ENCODE peak calls at places on chromosomes 2 and 18, in five cellular contexts. P is IMR-90, S is brain microvascular endothelial cell, O is upper lobe of right lung, C is body of pancreas. Q is an unnamed sample. For H3K36me3, the result is how much of the 10 kb centered on the place peaks cover.

GRCh38 chr2:160687629-160688028 is 194.0 kb upstream of the RBMS1 start:
- DNase-seq in P (no peak), C (no peak), O (no peak), S (no peak), Q (no peak)

GRCh38 chr2:222708274-222708710 is 36.8 kb downstream of the MOGAT1 start:
- DNase-seq in S (peak), O (peak), P (peak), C (peak), Q (peak)

GRCh38 chr2:224242543-224242942 is 159.4 kb downstream of the FAM124B start:
- DNase-seq in O (no peak), C (no peak), S (no peak), P (peak), Q (no peak)

GRCh38 chr2:190529486-190530104 is 4.9 kb downstream of the NEMP2 start:
- DNase-seq in S (no peak), P (peak), C (no peak), O (no peak), Q (no peak)

GRCh38 chr2:208101716-208102631 is 22.4 kb downstream of the CRYGD start:
- DNase-seq in P (peak), C (no peak), S (peak), O (no peak), Q (no peak)

GRCh38 chr18:75089748-75090327 is 119.1 kb downstream of the PTGR3 start:
- DNase-seq in O (no peak), S (no peak), C (no peak), P (no peak), Q (no peak)

GRCh38 chr2:176390276-176390675 is 121.0 kb downstream of the MTX2 start:
- DNase-seq in O (no peak), P (peak), S (no peak), C (no peak), Q (no peak)

GRCh38 chr2:172143817-172144216 is 41.1 kb upstream of the DLX2 start:
- DNase-seq in O (no peak), C (no peak), P (no peak), S (no peak), Q (no peak)

GRCh38 chr2:240936106-240936505 is 30.0 kb downstream of the CROCC2 start:
- DNase-seq in S (no peak), O (peak), P (no peak), C (no peak), Q (no peak)

GRCh38 chr2:21231985-21232384 is 108.2 kb downstream of the TDRD15 start:
- DNase-seq in O (no peak), C (no peak), P (no peak), S (no peak), Q (no peak)

GRCh38 chr2:240686460-240686859 is 3.8 kb upstream of the AQP12B start:
- DNase-seq in O (no peak), C (no peak), S (no peak), P (no peak), Q (no peak)

GRCh38 chr18:57640749-57641148 is 19.1 kb upstream of the NARS1 start:
- DNase-seq in O (no peak), S (no peak), C (no peak), P (peak), Q (no peak)

GRCh38 chr18:51128533-51128932 is 68.9 kb downstream of the MEX3C start:
- DNase-seq in O (no peak), S (no peak), C (no peak), P (no peak), Q (no peak)

GRCh38 chr2:108414256-108414876 is 34.6 kb upstream of the GCC2 start:
- DNase-seq in S (no peak), O (no peak), P (peak), C (no peak), Q (no peak)

GRCh38 chr2:168545439-168546082 is 89.5 kb downstream of the CERS6 start:
- DNase-seq in P (peak), O (no peak), S (peak), C (no peak), Q (no peak)

GRCh38 chr2:238967031-238967977 is 119.4 kb downstream of the TWIST2 start:
- DNase-seq in S (no peak), C (no peak), P (no peak), O (no peak), Q (no peak)

GRCh38 chr18:55334875-55335274 is 253.1 kb downstream of the TCF4 start:
- DNase-seq in O (no peak), S (no peak), C (no peak), P (no peak), Q (no peak)

GRCh38 chr2:102155703-102156515 is 13.4 kb downstream of the IL1R1 start:
- DNase-seq in O (no peak), C (no peak), S (no peak), P (peak), Q (peak)

GRCh38 chr2:225137971-225138370 is 95.7 kb upstream of the DOCK10 start:
- DNase-seq in O (no peak), C (no peak), S (no peak), P (peak), Q (no peak)

GRCh38 chr2:216344206-216344957 is 27.9 kb downstream of the MARCHF4 start:
- DNase-seq in S (no peak), O (no peak), C (no peak), P (no peak), Q (no peak)

GRCh38 chr18:11888726-11889125 is 19.4 kb downstream of the MPPE1 start:
- DNase-seq in S (no peak), C (no peak), P (no peak), O (no peak), Q (no peak)

GRCh38 chr2:26917135-26917836 is 53.2 kb upstream of the MAPRE3 start:
- DNase-seq in O (no peak), S (no peak), C (no peak), P (no peak), Q (no peak)

GRCh38 chr2:12884713-12885282 is 168.1 kb downstream of the TRIB2 start:
- DNase-seq in C (peak), S (peak), P (peak), O (no peak), Q (peak)

GRCh38 chr18:11785444-11786055 is 65.7 kb upstream of the CHMP1B start:
- DNase-seq in P (no peak), S (no peak), C (no peak), O (no peak), Q (no peak)

GRCh38 chr18:3983351-3983969 is 471.6 kb downstream of the DLGAP1 start:
- DNase-seq in S (peak), C (no peak), P (peak), O (no peak), Q (no peak)

GRCh38 chr2:237354930-237355329 is 59.0 kb downstream of the COL6A3 start:
- DNase-seq in C (no peak), S (peak), O (no peak), P (peak), Q (no peak)

GRCh38 chr2:37337636-37338280 is 6.7 kb upstream of the QPCT start:
- DNase-seq in P (peak), C (no peak), S (no peak), O (no peak), Q (no peak)
- H3K4me3 ChIP-seq in P (no peak), C (no peak), S (no peak), O (no peak), Q (no peak)

GRCh38 chr2:218540015-218540414 is 28.1 kb downstream of the USP37 start:
- DNase-seq in C (no peak), S (no peak), O (no peak), P (peak), Q (no peak)
- H3K36me3 ChIP-seq in C (under half), S (under half), O (half or more), P (under half), Q (under half)

DNA sequence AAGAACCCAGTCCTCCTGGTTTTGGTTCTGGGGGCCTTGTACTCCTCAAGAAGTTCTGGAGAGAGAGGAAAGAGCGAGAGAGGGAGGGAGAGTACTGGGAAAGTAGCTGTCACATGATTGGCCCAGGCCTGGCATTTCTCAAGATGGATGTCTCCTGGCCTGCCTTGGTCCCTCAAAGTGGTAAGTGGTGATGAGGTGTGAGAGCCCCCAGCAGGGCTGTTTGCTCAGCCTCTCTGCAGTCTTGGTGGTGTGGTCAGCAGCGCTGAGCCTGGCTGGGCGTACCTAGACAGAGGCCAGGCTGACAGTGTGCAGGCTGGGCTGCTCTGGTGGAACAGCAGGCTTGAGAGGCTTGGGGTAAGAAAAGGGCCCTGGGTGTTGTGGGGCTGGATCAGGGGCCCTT is 2.5 kb downstream of the SPEG start:
- DNase-seq in P (no peak), S (no peak), O (peak), C (no peak), Q (no peak)
- H3K4me3 ChIP-seq in P (no peak), S (no peak), O (no peak), C (no peak), Q (no peak)

DNA sequence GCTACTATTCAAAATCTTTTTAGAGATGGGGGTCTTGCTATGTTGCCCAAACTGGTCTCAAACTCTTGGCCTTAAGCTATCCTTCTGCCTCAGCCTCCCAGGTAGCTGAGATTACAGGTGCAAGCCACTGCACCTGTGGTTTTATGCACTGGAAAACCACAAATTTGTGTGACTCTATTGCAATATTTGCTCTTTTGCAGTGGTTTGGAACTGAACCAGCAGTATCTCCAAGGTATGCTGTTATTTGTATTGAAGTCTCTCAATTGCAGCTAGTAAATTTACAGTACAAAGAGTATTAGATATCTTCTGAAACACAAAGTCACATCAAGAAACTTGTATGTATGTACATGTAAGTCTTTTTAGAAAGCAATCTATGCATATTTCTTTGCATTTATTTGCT is 46.2 kb downstream of the PPP4R1 start:
- DNase-seq in C (no peak), S (no peak), O (no peak), P (no peak), Q (no peak)
- H3K36me3 ChIP-seq in C (under half), S (under half), O (half or more), P (under half), Q (under half)

GRCh38 chr2:128323501-128323931 is 4.8 kb upstream of the HS6ST1 start:
- DNase-seq in O (peak), S (no peak), C (peak), P (no peak), Q (peak)

GRCh38 chr2:128324008-128324896 is 5.6 kb upstream of the HS6ST1 start:
- DNase-seq in C (peak), O (peak), P (no peak), S (no peak), Q (peak)

GRCh38 chr2:128321421-128321775 is 2.7 kb upstream of the HS6ST1 start:
- DNase-seq in O (no peak), P (no peak), C (peak), S (no peak), Q (peak)

GRCh38 chr2:128321784-128322650 is 3.3 kb upstream of the HS6ST1 start:
- DNase-seq in P (peak), O (peak), S (peak), C (peak), Q (peak)

GRCh38 chr2:128322651-128323491 is 4.2 kb upstream of the HS6ST1 start:
- DNase-seq in O (peak), P (no peak), S (no peak), C (peak), Q (peak)
- H3K4me3 ChIP-seq in O (peak), P (peak), S (peak), C (no peak), Q (no peak)

GRCh38 chr2:74528600-74529356 is 728 bp downstream of the AUP1 start:
- DNase-seq in C (no peak), S (no peak), O (no peak), P (no peak), Q (peak)
- H3K36me3 ChIP-seq in C (under half), S (under half), O (under half), P (under half), Q (under half)

DNA sequence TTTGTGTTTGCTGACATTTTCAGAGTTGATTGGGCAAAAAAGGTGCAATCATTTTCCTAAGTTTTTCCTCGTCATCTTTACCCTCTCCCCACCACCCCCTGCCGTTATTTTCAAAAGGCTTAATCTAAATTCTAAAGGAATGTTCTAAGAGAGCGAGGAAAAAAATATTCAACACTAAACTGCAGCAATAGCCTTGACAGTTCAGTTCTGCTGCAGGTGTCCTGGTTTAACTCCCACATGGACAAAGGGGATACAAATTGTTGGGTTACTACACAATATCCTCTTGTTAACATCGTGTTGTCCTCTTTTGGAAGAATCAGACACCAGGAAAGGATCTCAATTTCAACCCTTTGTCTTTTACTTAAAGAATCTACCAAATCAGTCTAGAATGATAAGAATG is 696.5 kb downstream of the NRXN1 start:
- DNase-seq in P (no peak), O (no peak), C (no peak), S (no peak), Q (no peak)
- H3K4me3 ChIP-seq in P (no peak), O (no peak), C (no peak), S (no peak), Q (no peak)

GRCh38 chr2:85840091-85840490 is 48.7 kb downstream of the ST3GAL5 start:
- DNase-seq in P (no peak), S (no peak), C (no peak), O (no peak), Q (no peak)
- H3K36me3 ChIP-seq in P (under half), S (under half), C (under half), O (half or more), Q (under half)

DNA sequence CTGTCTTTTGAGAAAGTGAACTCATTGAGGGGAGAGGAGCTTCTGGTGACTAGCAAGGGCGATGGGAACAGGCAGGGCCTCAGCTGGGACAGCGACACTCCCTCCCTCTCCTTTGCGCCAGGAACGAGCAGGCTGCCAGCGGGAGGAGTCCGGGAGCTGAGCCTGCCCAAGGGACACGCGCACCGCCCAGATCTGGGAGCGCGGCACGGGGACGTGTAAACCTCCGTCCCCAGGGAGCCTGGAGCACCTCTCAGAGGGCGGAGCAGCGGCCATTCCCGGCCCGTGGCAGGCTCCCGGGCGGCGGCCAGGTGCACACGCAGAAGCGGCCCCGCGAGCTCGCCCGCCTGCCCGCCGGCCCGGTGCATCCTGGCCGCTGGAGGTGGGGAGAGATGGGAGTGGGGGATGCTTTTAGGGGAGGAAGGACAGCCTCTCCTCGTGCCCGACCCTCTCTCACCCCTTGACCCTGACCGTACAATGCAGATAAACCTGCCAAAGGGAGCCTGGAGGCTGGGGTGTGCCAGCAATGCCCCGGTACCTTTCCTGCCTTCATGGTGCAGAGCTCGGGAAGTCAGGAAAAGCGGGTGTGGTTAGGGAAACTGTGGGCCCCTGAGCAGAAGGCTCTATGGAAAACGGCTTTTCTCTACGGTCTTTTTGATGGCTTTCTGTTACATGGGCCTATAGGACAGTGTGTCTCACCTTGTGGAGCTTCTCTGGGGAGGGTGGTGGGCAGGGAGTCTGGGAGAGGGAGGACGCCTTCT is 2.2 kb downstream of the AQP4 start:
- DNase-seq in O (peak), S (no peak), P (no peak), C (peak), Q (peak)
- H3K4me3 ChIP-seq in O (peak), S (peak), P (no peak), C (no peak), Q (peak)